ENCODE peak calls at places on chromosome 17, in seven cellular contexts. T, E, N, Z, R, X and O are unnamed samples.
A peak's percentile ranks its signal among the peaks of the same experiment; 100 is the strongest.

GRCh38 chr17:78925234-78925633 is at the start of gene TIMP2:
- DNase-seq in T (peak; percentile 66), X (peak; percentile 72), E (peak; percentile 89), R (peak; percentile 51), N (peak; percentile 82), Z (peak; percentile 28), O (no peak)

GRCh38 chr17:48228720-48229119 is 121.2 kb downstream of the SNX11 start:
- DNase-seq in R (no peak), T (no peak), Z (no peak), X (no peak), E (peak; percentile 3), N (no peak), O (no peak)

GRCh38 chr17:31918701-31919128 is 17.2 kb upstream of the UTP6 start:
- DNase-seq in Z (no peak), N (no peak), R (no peak), T (no peak), E (no peak), X (no peak), O (no peak)

GRCh38 chr17:35132099-35132498 is 10.0 kb downstream of the NLE1 start:
- DNase-seq in N (no peak), Z (no peak), R (no peak), T (no peak), X (no peak), E (no peak), O (no peak)

GRCh38 chr17:49230636-49231562 is at the start of gene PHOSPHO1:
- DNase-seq in X (peak; percentile 81), E (peak; percentile 84), Z (peak; percentile 85), N (peak; percentile 75), R (peak; percentile 83), T (peak; percentile 54), O (peak; percentile 78)

GRCh38 chr17:71821512-71821911 is 299.3 kb upstream of the SOX9 start:
- DNase-seq in R (no peak), X (no peak), E (no peak), N (no peak), T (no peak), Z (no peak), O (no peak)

GRCh38 chr17:43840814-43841213 is 6.2 kb upstream of the CD300LG start:
- DNase-seq in R (no peak), X (no peak), T (no peak), E (peak; percentile 11), Z (no peak), N (no peak), O (no peak)

GRCh38 chr17:57108656-57109392 is 23.8 kb downstream of the AKAP1 start:
- DNase-seq in Z (no peak), E (no peak), R (no peak), N (no peak), T (no peak), X (no peak), O (no peak)

GRCh38 chr17:81822312-81822637 is 10.8 kb downstream of the MCRIP1 start:
- DNase-seq in X (no peak), N (no peak), T (no peak), E (no peak), R (no peak), Z (no peak), O (no peak)

GRCh38 chr17:43662432-43663141 is 865 bp upstream of the MEOX1 start:
- DNase-seq in R (no peak), N (no peak), Z (no peak), E (no peak), X (no peak), T (no peak), O (no peak)

GRCh38 chr17:64572682-64573154 is 65.9 kb downstream of the CEP95 start:
- DNase-seq in E (peak; percentile 33), Z (no peak), T (no peak), R (no peak), X (no peak), N (peak; percentile 22), O (no peak)

GRCh38 chr17:4365628-4366311 is 705 bp downstream of the UBE2G1 start:
- DNase-seq in X (peak; percentile 25), T (peak; percentile 24), R (peak; percentile 23), Z (peak; percentile 19), E (peak; percentile 51), N (no peak), O (no peak)

GRCh38 chr17:73211745-73212144 is 18.9 kb downstream of the COG1 start:
- DNase-seq in R (peak; percentile 57), E (peak; percentile 48), N (no peak), T (no peak), Z (peak; percentile 54), X (no peak), O (peak; percentile 59)

GRCh38 chr17:7856081-7856791 is 1.1 kb downstream of the NAA38 start:
- DNase-seq in N (peak; percentile 55), Z (no peak), E (peak; percentile 84), T (peak; percentile 30), R (peak; percentile 19), X (peak; percentile 27), O (no peak)